ENCODE peak calls at places on chromosome 16, in five cellular contexts. Y is ELF-1, R is kidney tubule cell, X is NCI-H774, D is PC-3. M is an unnamed sample.

GRCh38 chr16:11181889-11182279 is 74.1 kb downstream of the SOCS1 start:
- DNase-seq in D (no peak), R (peak; percentile 58), X (no peak), Y (no peak), M (no peak)

GRCh38 chr16:55257971-55258613 is 65.9 kb upstream of the IRX6 start:
- DNase-seq in X (no peak), R (peak; percentile 61), Y (peak; percentile 81), D (peak; percentile 31), M (peak; percentile 86)

GRCh38 chr16:75579435-75579834 is 13.3 kb downstream of the GABARAPL2 start:
- DNase-seq in Y (no peak), D (no peak), R (no peak), X (no peak), M (no peak)

GRCh38 chr16:11726008-11726407 is 16.6 kb downstream of the TXNDC11 start:
- DNase-seq in Y (no peak), X (no peak), D (no peak), R (peak; percentile 89), M (no peak)

GRCh38 chr16:89026121-89026612 is 49.2 kb upstream of the CBFA2T3 start:
- DNase-seq in R (peak; percentile 45), Y (no peak), X (no peak), D (peak; percentile 61), M (no peak)

GRCh38 chr16:1772908-1773702 is at the start of gene MRPS34:
- DNase-seq in D (peak; percentile 75), Y (peak; percentile 92), R (peak; percentile 89), X (peak; percentile 60), M (peak; percentile 95)

GRCh38 chr16:29983420-29984136 is 9.9 kb downstream of the TAOK2 start:
- DNase-seq in D (no peak), Y (no peak), R (no peak), X (no peak), M (no peak)

GRCh38 chr16:4954714-4955113 is 3.4 kb upstream of the SEC14L5 start:
- DNase-seq in D (no peak), R (no peak), Y (no peak), X (no peak), M (no peak)

M was measured in GM23338.